ENCODE peak calls at places on chromosome 7, in ten cellular contexts. M, K, Y, S, P, G, H, O, T and D are unnamed samples.

GRCh38 chr7:81233208-81233940 is 314.5 kb upstream of the SEMA3C start:
- DNase-seq in M (no peak), K (no peak), Y (no peak), S (no peak), P (no peak), G (no peak), H (no peak), O (no peak), T (no peak), D (no peak)

GRCh38 chr7:94466516-94466915 is 43.1 kb upstream of the CASD1 start:
- DNase-seq in M (no peak), K (no peak), Y (no peak), S (no peak), P (no peak), G (peak), H (no peak), O (no peak), T (no peak), D (no peak)

GRCh38 chr7:68783671-68784070 is 814.6 kb upstream of the AUTS2 start:
- DNase-seq in M (no peak), K (no peak), Y (no peak), S (no peak), P (no peak), G (no peak), H (no peak), O (no peak), T (no peak), D (no peak)

GRCh38 chr7:113230691-113231090 is 112.3 kb upstream of the SMIM30 start:
- DNase-seq in M (no peak), K (no peak), Y (no peak), S (no peak), P (no peak), G (no peak), H (no peak), O (no peak), T (no peak), D (no peak)

GRCh38 chr7:96624954-96625353 is 84.7 kb downstream of the SEM1 start:
- DNase-seq in M (no peak), K (no peak), Y (no peak), S (no peak), P (no peak), G (no peak), H (no peak), O (no peak), T (no peak), D (no peak)

GRCh38 chr7:37831214-37831613 is 17.2 kb upstream of the NME8 start:
- DNase-seq in M (no peak), K (no peak), Y (no peak), S (no peak), P (no peak), G (no peak), H (no peak), O (peak), T (no peak), D (no peak)

GRCh38 chr7:90119178-90119971 is 34.9 kb upstream of the STEAP1 start:
- DNase-seq in M (peak), K (no peak), Y (peak), S (no peak), P (no peak), G (no peak), H (no peak), O (peak), T (no peak), D (peak)

GRCh38 chr7:35003679-35004278 is 33.5 kb downstream of the DPY19L1 start:
- DNase-seq in M (peak), K (peak), Y (no peak), S (peak), P (no peak), G (peak), H (no peak), O (no peak), T (peak), D (no peak)

GRCh38 chr7:6691609-6692106 is 15.1 kb downstream of the ZNF12 start:
- DNase-seq in M (no peak), K (no peak), Y (no peak), S (no peak), P (no peak), G (no peak), H (no peak), O (no peak), T (no peak), D (no peak)

GRCh38 chr7:106313456-106313891 is 28.7 kb upstream of the NAMPT start:
- DNase-seq in M (no peak), K (peak), Y (no peak), S (no peak), P (no peak), G (peak), H (no peak), O (no peak), T (peak), D (no peak)

GRCh38 chr7:94396606-94397005 is 1.9 kb downstream of the COL1A2 start:
- DNase-seq in M (no peak), K (no peak), Y (no peak), S (no peak), P (no peak), G (no peak), H (no peak), O (no peak), T (no peak), D (no peak)

GRCh38 chr7:137025469-137026175 is 157.2 kb downstream of the CHRM2 start:
- DNase-seq in M (no peak), K (no peak), Y (no peak), S (no peak), P (peak), G (no peak), H (no peak), O (no peak), T (peak), D (no peak)

GRCh38 chr7:112255388-112255720 is 48.9 kb downstream of the ZNF277 start:
- DNase-seq in M (no peak), K (no peak), Y (no peak), S (no peak), P (no peak), G (no peak), H (no peak), O (peak), T (no peak), D (no peak)

GRCh38 chr7:22868509-22868908 is 45.9 kb upstream of the TOMM7 start:
- DNase-seq in M (no peak), K (no peak), Y (no peak), S (no peak), P (no peak), G (no peak), H (no peak), O (no peak), T (no peak), D (no peak)

GRCh38 chr7:18680576-18680975 is 185.0 kb downstream of the HDAC9 start:
- DNase-seq in M (no peak), K (no peak), Y (no peak), S (no peak), P (no peak), G (no peak), H (no peak), O (no peak), T (no peak), D (no peak)

GRCh38 chr7:112669306-112669705 is 120.9 kb downstream of the TMEM168 start:
- DNase-seq in M (no peak), K (no peak), Y (no peak), S (no peak), P (no peak), G (no peak), H (no peak), O (no peak), T (no peak), D (no peak)

GRCh38 chr7:148916186-148916585 is 32.1 kb upstream of the EZH2 start:
- DNase-seq in M (no peak), K (no peak), Y (no peak), S (no peak), P (peak), G (no peak), H (no peak), O (no peak), T (peak), D (no peak)

GRCh38 chr7:19696926-19697325 is 11.9 kb downstream of the POLR1F start:
- DNase-seq in M (no peak), K (no peak), Y (no peak), S (no peak), P (no peak), G (no peak), H (no peak), O (no peak), T (no peak), D (no peak)

GRCh38 chr7:83475403-83475802 is 173.5 kb downstream of the SEMA3E start:
- DNase-seq in M (no peak), K (no peak), Y (no peak), S (no peak), P (no peak), G (peak), H (no peak), O (peak), T (no peak), D (no peak)

GRCh38 chr7:43302211-43302711 is 189.8 kb downstream of the HECW1 start:
- DNase-seq in M (no peak), K (peak), Y (no peak), S (no peak), P (no peak), G (peak), H (no peak), O (no peak), T (no peak), D (no peak)

GRCh38 chr7:52634996-52635395 is 400.4 kb upstream of the POM121L12 start:
- DNase-seq in M (no peak), K (no peak), Y (no peak), S (no peak), P (no peak), G (peak), H (no peak), O (peak), T (no peak), D (no peak)

GRCh38 chr7:6430271-6430940 is 17.3 kb downstream of the DAGLB start:
- DNase-seq in M (no peak), K (no peak), Y (no peak), S (no peak), P (no peak), G (no peak), H (no peak), O (no peak), T (no peak), D (no peak)

GRCh38 chr7:119640861-119641260 is 632.1 kb upstream of the KCND2 start:
- DNase-seq in M (no peak), K (no peak), Y (no peak), S (no peak), P (no peak), G (no peak), H (no peak), O (no peak), T (no peak), D (no peak)

GRCh38 chr7:6198687-6199595 is 73.5 kb downstream of the CYTH3 start:
- DNase-seq in M (no peak), K (no peak), Y (no peak), S (no peak), P (no peak), G (no peak), H (no peak), O (peak), T (no peak), D (no peak)

GRCh38 chr7:117004899-117005298 is 51.6 kb downstream of the ST7 start:
- DNase-seq in M (no peak), K (no peak), Y (no peak), S (no peak), P (no peak), G (no peak), H (no peak), O (no peak), T (no peak), D (no peak)

GRCh38 chr7:20651960-20652544 is 36.6 kb downstream of the ABCB5 start:
- DNase-seq in M (no peak), K (peak), Y (no peak), S (no peak), P (no peak), G (peak), H (no peak), O (no peak), T (no peak), D (no peak)

GRCh38 chr7:18445483-18445882 is 50.1 kb upstream of the HDAC9 start:
- DNase-seq in M (no peak), K (no peak), Y (no peak), S (no peak), P (no peak), G (no peak), H (no peak), O (no peak), T (no peak), D (no peak)

GRCh38 chr7:157589680-157590079 is 252.9 kb downstream of the DNAJB6 start:
- DNase-seq in M (no peak), K (no peak), Y (no peak), S (no peak), P (no peak), G (no peak), H (no peak), O (no peak), T (no peak), D (no peak)

GRCh38 chr7:149772236-149772820 is 1.1 kb downstream of the ZNF467 start:
- DNase-seq in M (peak), K (no peak), Y (peak), S (no peak), P (no peak), G (no peak), H (no peak), O (peak), T (no peak), D (no peak)

GRCh38 chr7:152076324-152076821 is 50.9 kb downstream of the GALNT11 start:
- DNase-seq in M (peak), K (peak), Y (peak), S (peak), P (no peak), G (peak), H (no peak), O (peak), T (no peak), D (no peak)

GRCh38 chr7:93442478-93443224 is 131.9 kb downstream of the CALCR start:
- DNase-seq in M (peak), K (peak), Y (peak), S (peak), P (no peak), G (peak), H (no peak), O (peak), T (no peak), D (no peak)

GRCh38 chr7:92042056-92042737 is 92.1 kb downstream of the CYP51A1 start:
- DNase-seq in M (peak), K (no peak), Y (no peak), S (peak), P (no peak), G (no peak), H (no peak), O (no peak), T (no peak), D (no peak)

GRCh38 chr7:92159-92767 is 100.1 kb upstream of the FAM20C start:
- DNase-seq in M (no peak), K (no peak), Y (no peak), S (no peak), P (no peak), G (no peak), H (no peak), O (peak), T (no peak), D (no peak)

DNA sequence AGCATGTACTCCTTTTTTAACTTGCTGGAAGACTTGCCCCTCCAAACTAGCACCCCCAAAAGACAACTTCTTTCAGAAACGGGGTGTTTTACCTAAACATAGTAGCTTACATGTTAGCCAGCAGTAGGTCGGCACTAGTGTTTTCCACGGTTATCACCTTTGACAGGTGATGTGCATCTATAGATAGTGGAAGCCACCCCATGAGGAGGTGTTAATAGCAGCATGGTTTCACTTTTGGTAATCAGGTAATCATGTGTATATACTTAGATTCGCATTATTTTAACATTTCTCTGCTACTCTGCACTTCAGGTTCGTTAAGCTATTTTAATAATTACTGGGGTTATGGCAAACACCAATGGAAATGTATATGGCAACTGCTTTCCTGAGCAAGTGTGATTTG is 17.6 kb downstream of the SRI start:
- DNase-seq in M (no peak), K (no peak), Y (no peak), S (no peak), P (no peak), G (no peak), H (no peak), O (no peak), T (no peak), D (no peak)
- TF ChIP-seq CTCF in M (no peak), K (no peak), Y (no peak), S (no peak), P (no peak), G (no peak), H (no peak), O (no peak), T (no peak), D (no peak)

DNA sequence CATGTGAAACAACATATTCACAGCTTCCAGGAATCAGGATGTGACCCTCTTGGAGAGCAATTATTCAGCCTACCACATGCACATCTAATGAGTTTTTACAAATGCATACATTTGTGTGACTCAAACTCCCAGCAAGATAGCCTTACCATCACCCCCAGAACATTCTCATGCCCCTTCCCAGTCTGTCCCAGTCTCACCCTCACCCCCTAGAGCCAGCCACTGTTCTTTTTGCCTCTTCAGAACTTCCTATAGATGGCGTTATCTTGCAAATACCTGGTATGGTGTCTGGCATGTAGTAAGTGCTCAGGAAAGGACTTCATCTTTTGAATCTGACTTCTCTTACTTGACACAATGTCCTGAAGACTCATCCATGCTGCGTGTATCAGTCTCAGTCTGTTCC is 23.9 kb upstream of the AOC1 start:
- DNase-seq in M (no peak), K (no peak), Y (no peak), S (no peak), P (no peak), G (no peak), H (no peak), O (no peak), T (no peak), D (no peak)
- TF ChIP-seq CTCF in M (no peak), K (no peak), Y (no peak), S (no peak), P (no peak), G (no peak), H (no peak), O (no peak), T (no peak), D (no peak)

GRCh38 chr7:55953707-55954475 is 2.2 kb downstream of the MRPS17 start:
- DNase-seq in M (no peak), K (no peak), Y (no peak), S (no peak), P (no peak), G (no peak), H (no peak), O (no peak), T (no peak), D (no peak)

GRCh38 chr7:55957190-55957589 is 5.5 kb downstream of the MRPS17 start:
- DNase-seq in M (no peak), K (no peak), Y (no peak), S (no peak), P (no peak), G (no peak), H (no peak), O (no peak), T (no peak), D (no peak)

GRCh38 chr7:55951637-55952351 is at the start of gene MRPS17:
- DNase-seq in M (peak), K (peak), Y (peak), S (peak), P (peak), G (peak), H (peak), O (peak), T (no peak), D (peak)
- TF ChIP-seq CTCF in M (no peak), K (no peak), Y (no peak), S (no peak), P (no peak), G (no peak), H (no peak), O (no peak), T (no peak), D (no peak)

GRCh38 chr7:99737726-99738125 is 2.7 kb upstream of the CYP3A7 start:
- DNase-seq in M (no peak), K (peak), Y (no peak), S (no peak), P (no peak), G (no peak), H (no peak), O (no peak), T (no peak), D (no peak)
- TF ChIP-seq CTCF in M (no peak), K (no peak), Y (no peak), S (no peak), P (no peak), G (no peak), H (no peak), O (no peak), T (no peak), D (no peak)

DNA sequence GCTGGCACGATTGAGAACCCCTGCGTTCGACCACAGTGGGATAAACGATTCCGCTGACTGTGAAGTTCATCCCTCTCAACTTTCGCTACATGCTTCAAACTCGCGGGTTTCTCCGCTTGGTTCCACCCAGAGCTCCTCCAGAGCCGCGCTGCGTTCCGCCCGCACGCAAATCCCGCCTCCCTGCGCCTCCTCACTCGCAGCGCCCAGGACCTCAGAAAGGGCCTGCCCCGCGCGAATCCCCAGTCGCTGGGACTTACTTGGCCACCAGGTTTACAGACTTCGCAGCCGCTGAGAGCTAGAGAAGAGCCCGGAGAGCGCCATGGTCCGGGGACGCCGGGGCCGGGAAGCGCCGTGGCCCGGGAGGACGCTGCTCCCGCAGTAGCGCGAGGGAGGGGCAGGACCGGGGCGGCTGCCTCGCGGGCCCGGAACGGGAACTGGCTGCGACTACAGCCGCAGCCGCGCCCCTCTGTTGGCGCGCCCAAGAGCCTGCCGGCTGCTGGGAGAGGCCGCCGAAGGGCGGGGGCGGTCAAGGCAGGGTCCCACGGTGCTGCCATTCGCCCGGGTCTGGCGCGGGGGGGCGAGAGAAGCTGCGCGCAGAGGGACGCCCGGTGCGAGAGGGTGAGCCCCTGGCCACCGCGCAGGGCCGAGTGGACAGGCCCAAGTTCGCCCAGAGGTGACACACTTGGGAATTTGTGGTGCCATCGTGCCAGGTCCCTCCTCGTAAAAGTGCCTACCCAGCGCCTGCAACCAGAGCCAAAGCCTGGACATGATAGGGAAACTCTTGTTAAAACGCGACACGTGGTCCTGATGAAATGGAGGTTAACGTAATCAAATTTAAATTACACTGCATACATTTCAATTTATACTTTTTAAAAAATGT is at the start of gene NOD1:
- DNase-seq in M (peak), K (peak), Y (peak), S (peak), P (no peak), G (peak), H (peak), O (peak), T (no peak), D (peak)
- TF ChIP-seq CTCF in M (no peak), K (no peak), Y (no peak), S (peak), P (no peak), G (no peak), H (peak), O (peak), T (no peak), D (no peak)